ENCODE peak calls at places on chromosomes 13 and 19, in four cellular contexts. O is K562, H is SK-N-SH, Z is HepG2. N is an unnamed sample. For H3K4me1, the result is how much of the 10 kb centered on the place peaks cover.

GRCh38 chr13:43003010-43003409 is 11.0 kb upstream of the EPSTI1 start:
- DNase-seq in O (no peak), H (no peak), Z (no peak), N (no peak)

GRCh38 chr19:38617764-38618589 is at the start of gene MAP4K1:
- DNase-seq in O (peak), H (no peak), Z (no peak), N (no peak)

GRCh38 chr13:112188298-112188610 is 121.3 kb downstream of the SOX1 start:
- DNase-seq in O (no peak), H (no peak), Z (no peak), N (no peak)

GRCh38 chr19:6753178-6754031 is 13.8 kb downstream of the SH2D3A start:
- DNase-seq in O (peak), H (peak), Z (peak), N (peak)

GRCh38 chr13:32278456-32278855 is 36.7 kb downstream of the ZAR1L start:
- DNase-seq in O (no peak), H (no peak), Z (no peak), N (no peak)

GRCh38 chr19:41615207-41615606 is 11.7 kb downstream of the CEACAM4 start:
- DNase-seq in O (no peak), H (no peak), Z (no peak), N (no peak)

GRCh38 chr13:62598708-62599107 is 1183.1 kb upstream of the PCDH20 start:
- DNase-seq in O (no peak), H (no peak), Z (no peak), N (no peak)

GRCh38 chr19:49165111-49165750 is 7.6 kb downstream of the TRPM4 start:
- DNase-seq in O (no peak), H (no peak), Z (no peak), N (no peak)

GRCh38 chr13:51764184-51765141 is 39.5 kb downstream of the DHRS12 start:
- DNase-seq in O (no peak), H (no peak), Z (peak), N (no peak)

GRCh38 chr19:21082011-21082975 is at the start of gene ZNF714:
- DNase-seq in O (peak), H (peak), Z (peak), N (peak)

GRCh38 chr13:77979721-77980377 is 61.2 kb upstream of the EDNRB start:
- DNase-seq in O (no peak), H (no peak), Z (no peak), N (no peak)

GRCh38 chr19:3176715-3177501 is 1.7 kb upstream of the S1PR4 start:
- DNase-seq in O (peak), H (no peak), Z (no peak), N (peak)

GRCh38 chr19:2624537-2625091 is 77.9 kb downstream of the GNG7 start:
- DNase-seq in O (no peak), H (peak), Z (peak), N (no peak)

DNA sequence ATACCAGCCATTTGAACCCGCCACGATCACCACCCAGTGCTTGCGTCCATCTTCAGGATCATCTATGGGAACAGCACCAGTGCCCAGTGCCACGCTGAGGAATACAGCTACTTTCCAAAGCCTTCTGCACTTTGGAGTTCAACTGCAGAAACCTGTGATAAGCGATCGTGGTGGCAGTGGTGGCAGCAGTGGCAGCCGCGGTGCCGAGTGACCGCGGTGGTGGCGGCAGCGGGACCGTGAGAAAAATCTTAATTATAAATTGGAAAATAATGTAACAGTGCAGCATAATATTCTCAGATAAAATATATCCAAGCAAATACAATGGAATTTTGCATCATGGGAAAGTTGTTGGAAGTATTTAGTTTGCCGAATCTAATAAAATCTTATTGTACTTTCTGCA is 2270.9 kb downstream of the PCDH9 start:
- DNase-seq in O (no peak), H (no peak), Z (no peak), N (no peak)
- TF ChIP-seq ELF1 in O (no peak), H (no peak), Z (no peak), N (no peak)

GRCh38 chr19:15788594-15789270 is 1.3 kb downstream of the OR10H5 start:
- DNase-seq in O (no peak), H (no peak), Z (peak), N (no peak)
- TF ChIP-seq SIN3A in O (no peak), H (no peak), Z (no peak), N (no peak)

GRCh38 chr13:98451676-98452105 is 125.2 kb downstream of the STK24 start:
- DNase-seq in O (no peak), H (no peak), Z (no peak), N (no peak)
- H3K4me1 ChIP-seq in O (under half), H (under half), Z (under half), N (under half)

GRCh38 chr13:114132419-114133121 is at the start of gene RASA3:
- DNase-seq in O (peak), H (peak), Z (no peak), N (peak)

GRCh38 chr13:114134111-114134943 is 1.9 kb upstream of the RASA3 start:
- DNase-seq in O (no peak), H (no peak), Z (no peak), N (no peak)

GRCh38 chr13:114136576-114136975 is 4.2 kb upstream of the RASA3 start:
- DNase-seq in O (no peak), H (no peak), Z (no peak), N (no peak)

GRCh38 chr13:114135731-114136171 is 3.3 kb upstream of the RASA3 start:
- DNase-seq in O (no peak), H (no peak), Z (no peak), N (no peak)

DNA sequence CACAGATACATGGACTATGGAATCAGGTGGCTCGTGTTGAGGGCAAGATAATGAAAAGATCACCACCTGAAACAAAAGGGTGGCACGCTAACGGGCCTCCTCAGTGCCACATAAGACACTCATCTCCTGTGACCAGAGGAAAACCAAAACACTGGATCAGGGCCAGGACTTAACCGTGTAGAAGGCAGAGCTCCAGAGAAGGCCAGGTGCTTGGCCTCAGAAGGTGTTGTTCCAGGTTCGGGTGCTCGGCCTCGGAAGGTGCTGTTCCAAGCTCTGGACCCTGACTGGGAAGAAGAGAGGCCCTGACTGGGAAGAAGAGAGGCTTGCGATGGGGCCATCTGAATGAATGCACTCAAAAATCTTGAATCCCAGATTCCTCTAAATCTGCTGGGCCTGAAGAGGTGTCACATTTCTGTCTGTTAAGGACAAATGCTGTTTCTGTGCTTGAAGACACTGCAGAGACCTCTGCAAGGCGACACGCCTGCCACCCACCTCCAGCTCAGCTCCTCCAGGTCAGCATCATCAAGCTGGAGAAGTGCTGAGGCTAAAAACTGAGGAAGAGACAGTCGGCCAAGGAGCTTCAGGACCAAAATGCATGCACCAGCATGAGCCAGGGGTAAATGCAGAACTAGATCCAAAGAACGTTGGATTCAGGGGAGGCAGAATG is 2.7 kb upstream of the RASA3 start:
- DNase-seq in O (no peak), H (no peak), Z (no peak), N (no peak)
- TF ChIP-seq ELF1 in O (no peak), H (no peak), Z (no peak), N (no peak)

DNA sequence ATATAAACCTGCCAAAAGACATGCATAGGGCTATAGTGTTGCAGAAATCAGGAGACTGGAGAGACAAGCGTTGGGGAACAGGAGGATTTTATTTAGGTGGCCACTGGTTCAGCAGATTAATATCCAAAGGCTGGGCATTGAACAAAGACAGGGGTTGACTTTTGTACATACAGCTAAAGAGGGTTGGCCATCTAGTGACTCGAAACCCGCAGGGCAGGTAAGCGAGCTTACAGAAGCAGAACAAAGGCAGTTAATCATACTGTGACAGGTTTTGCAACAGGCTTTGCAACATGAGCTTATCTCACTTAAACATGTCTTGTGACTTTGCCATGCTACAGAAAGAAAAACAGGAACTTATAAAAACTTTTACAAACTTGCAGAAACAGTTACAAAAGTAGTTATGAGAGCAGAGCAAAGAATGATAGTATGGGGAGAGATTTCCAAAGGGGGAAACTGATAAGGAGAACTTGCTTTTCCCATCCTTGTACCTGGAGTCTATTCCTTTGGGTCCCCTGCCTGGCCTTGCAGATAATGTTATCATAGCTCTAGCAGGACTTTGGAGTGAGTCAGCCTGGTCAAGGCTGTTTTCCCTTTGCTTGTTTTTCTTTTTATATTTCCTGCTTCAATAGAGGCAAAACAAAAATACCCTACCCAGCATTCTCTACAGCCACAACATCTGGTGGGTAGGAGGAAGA is 234.2 kb downstream of the PCDH17 start:
- DNase-seq in O (no peak), H (no peak), Z (no peak), N (no peak)
- TF ChIP-seq SIN3A in O (no peak), H (no peak), Z (no peak), N (no peak)

GRCh38 chr19:47514151-47514868 is 553 bp downstream of the NAPA start:
- DNase-seq in O (no peak), H (peak), Z (no peak), N (no peak)
- H3K4me1 ChIP-seq in O (under half), H (under half), Z (under half), N (under half)

GRCh38 chr13:50577806-50578205 is 265.7 kb downstream of the DLEU7 start:
- DNase-seq in O (no peak), H (no peak), Z (no peak), N (no peak)
- TF ChIP-seq ELF1 in O (no peak), H (no peak), Z (no peak), N (no peak)

GRCh38 chr13:105773887-105774538 is 761.4 kb downstream of the EFNB2 start:
- DNase-seq in O (no peak), H (no peak), Z (peak), N (peak)
- TF ChIP-seq SIN3A in O (no peak), H (no peak), Z (no peak), N (no peak)

N was measured in HCT116.